ENCODE peak calls at places on chromosome 12, in five cellular contexts. M, N, Y, P and A are unnamed samples.

GRCh38 chr12:95763809-95764253 is 26.7 kb downstream of the NTN4 start:
- DNase-seq in M (peak; percentile 83), P (peak; percentile 82), Y (no peak), N (no peak), A (peak; percentile 40)

GRCh38 chr12:92144631-92145480 is 790 bp downstream of the BTG1 start:
- DNase-seq in N (peak; percentile 60), P (no peak), Y (peak; percentile 86), M (peak; percentile 89), A (peak; percentile 79)

GRCh38 chr12:116539905-116540482 is 19.2 kb upstream of the MAP1LC3B2 start:
- DNase-seq in N (no peak), P (no peak), M (no peak), Y (no peak), A (peak; percentile 35)

GRCh38 chr12:96652870-96653269 is 163.5 kb downstream of the CFAP54 start:
- DNase-seq in Y (no peak), P (no peak), N (no peak), M (no peak), A (no peak)

GRCh38 chr12:49537231-49537708 is 1.6 kb upstream of the KCNH3 start:
- DNase-seq in P (no peak), N (no peak), Y (peak; percentile 64), M (no peak), A (no peak)

GRCh38 chr12:16492240-16492639 is 113.7 kb downstream of the LMO3 start:
- DNase-seq in M (no peak), P (no peak), N (no peak), Y (no peak), A (no peak)

GRCh38 chr12:52189376-52190174 is 2.2 kb downstream of the KRT80 start:
- DNase-seq in Y (no peak), M (no peak), N (no peak), P (no peak), A (no peak)

GRCh38 chr12:114448618-114448933 is 42.6 kb upstream of the TBX5 start:
- DNase-seq in N (no peak), P (no peak), M (no peak), Y (no peak), A (no peak)

GRCh38 chr12:49652921-49653520 is 29.7 kb downstream of the PRPF40B start:
- DNase-seq in M (no peak), Y (peak; percentile 41), P (no peak), N (no peak), A (no peak)

GRCh38 chr12:52425466-52425865 is 8.7 kb downstream of the KRT75 start:
- DNase-seq in M (no peak), P (no peak), Y (no peak), N (no peak), A (no peak)

GRCh38 chr12:20527396-20528154 is 159.2 kb downstream of the PDE3A start:
- DNase-seq in Y (no peak), N (no peak), M (no peak), P (no peak), A (no peak)

GRCh38 chr12:67354966-67355365 is 85.8 kb downstream of the CAND1 start:
- DNase-seq in Y (no peak), P (no peak), M (no peak), N (no peak), A (no peak)

DNA sequence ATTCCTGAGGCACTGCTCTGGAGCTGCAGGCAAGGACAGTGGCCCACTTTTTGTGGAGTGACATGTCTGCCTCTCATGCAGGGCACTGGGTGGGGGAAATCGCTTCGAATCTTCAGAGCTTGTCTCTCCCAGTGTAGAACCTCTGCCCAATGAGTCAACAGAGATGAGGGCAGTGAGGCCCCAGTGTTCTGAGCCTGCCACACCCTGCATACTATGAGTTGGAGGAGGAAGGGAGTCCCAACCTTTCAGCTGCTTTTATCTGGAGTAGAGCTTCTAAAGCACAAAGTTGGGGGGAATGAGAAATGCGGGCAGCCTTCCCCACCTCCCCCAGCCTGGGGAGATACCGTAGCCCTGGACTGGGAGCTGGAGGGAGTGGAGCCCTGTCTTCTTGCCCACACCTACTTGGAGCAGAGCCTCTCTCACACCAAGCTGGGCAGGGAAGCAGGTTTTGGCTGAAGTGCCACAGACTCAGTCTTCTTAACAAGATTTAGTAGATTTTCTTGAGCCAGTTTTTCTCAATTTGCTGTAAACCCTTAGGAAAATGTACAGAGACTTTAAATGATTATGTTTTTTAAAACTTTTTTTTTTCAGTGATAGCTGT is 159.1 kb downstream of the ADGRD1 start:
- DNase-seq in N (no peak), P (no peak), Y (peak; percentile 61), M (no peak), A (no peak)
- H3K4me3 ChIP-seq in N (no peak overlapping the region), P (no peak overlapping the region), Y (no peak overlapping the region), M (no peak overlapping the region), A (no peak overlapping the region)

DNA sequence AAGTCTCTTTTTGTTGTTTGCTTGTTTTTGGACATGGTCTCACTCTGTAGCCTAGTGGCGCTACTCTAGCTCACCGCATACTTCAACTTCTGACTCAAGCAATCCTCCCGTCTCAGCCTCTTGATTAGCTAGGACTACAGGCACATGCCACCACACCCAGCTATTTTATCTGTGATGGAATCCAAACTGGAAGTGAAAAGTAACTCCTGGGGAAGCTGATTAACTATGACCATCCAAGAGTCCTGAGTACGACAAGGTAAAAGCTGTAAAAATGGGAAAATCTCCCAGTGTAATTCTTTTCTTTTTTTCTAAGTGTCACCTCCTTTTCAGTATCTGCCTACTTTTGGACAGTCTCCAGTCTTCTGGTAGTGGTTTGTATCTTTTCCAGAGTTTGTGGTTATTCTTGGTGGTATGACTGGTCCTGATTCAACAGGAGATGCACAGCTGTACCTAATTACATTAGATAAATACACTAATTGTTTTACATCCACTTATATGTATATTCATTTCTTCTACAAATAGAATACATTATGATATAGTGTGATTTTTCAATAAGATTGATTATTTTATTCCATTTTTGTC is 97.8 kb downstream of the SLC6A15 start:
- DNase-seq in Y (no peak), M (no peak), N (no peak), P (no peak), A (no peak)
- H3K27ac ChIP-seq in Y (no peak overlapping the region), M (no peak overlapping the region), N (no peak overlapping the region), P (no peak overlapping the region), A (no peak overlapping the region)

GRCh38 chr12:11743333-11743732 is 93.9 kb downstream of the ETV6 start:
- DNase-seq in M (no peak), Y (no peak), P (no peak), N (no peak), A (no peak)
- H3K4me3 ChIP-seq in M (no peak overlapping the region), Y (no peak overlapping the region), P (no peak overlapping the region), N (no peak overlapping the region), A (no peak overlapping the region)

GRCh38 chr12:119989619-119990381 is 764 bp downstream of the BICDL1 start:
- DNase-seq in Y (peak; percentile 94), M (peak; percentile 46), N (peak; percentile 64), P (no peak), A (peak; percentile 68)

GRCh38 chr12:119988440-119988787 is 622 bp upstream of the BICDL1 start:
- DNase-seq in Y (no peak), P (no peak), N (no peak), M (no peak), A (no peak)

GRCh38 chr12:119992129-119992705 is 3.2 kb downstream of the BICDL1 start:
- DNase-seq in Y (no peak), N (no peak), P (no peak), M (no peak), A (no peak)

GRCh38 chr12:119988788-119989618 is at the start of gene BICDL1:
- DNase-seq in Y (peak; percentile 80), N (peak; percentile 99), P (peak; percentile 38), M (peak; percentile 82), A (peak; percentile 97)

DNA sequence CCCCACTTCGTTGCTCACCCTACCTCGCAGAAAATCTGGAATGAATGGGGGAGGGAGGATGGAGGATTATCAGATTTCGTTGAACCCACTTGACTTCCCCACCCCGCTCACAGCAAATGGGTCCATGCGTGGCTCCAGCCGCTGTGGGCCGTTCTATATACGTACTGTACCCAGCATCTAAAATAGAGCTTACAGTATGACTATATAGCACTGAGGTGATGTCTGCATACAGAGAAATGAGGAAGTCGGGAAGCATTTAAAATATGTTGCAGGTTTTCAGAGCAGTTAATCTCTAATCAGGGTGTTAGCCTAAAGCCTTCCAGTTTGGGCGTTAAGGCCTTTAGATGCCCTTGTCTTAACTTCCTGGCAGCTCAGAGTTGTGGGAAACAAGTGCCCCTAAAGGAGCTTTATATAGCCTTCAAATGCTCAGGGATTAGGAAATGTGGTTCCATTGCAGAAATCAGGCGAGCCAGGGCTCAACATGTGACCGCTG is 1.4 kb downstream of the BICDL1 start:
- DNase-seq in Y (no peak), M (peak; percentile 66), N (no peak), P (no peak), A (no peak)
- H3K27ac ChIP-seq in Y (no peak overlapping the region), M (no peak overlapping the region), N (peak overlapping the region; percentile 17), P (no peak overlapping the region), A (no peak overlapping the region)

GRCh38 chr12:40770781-40771180 is 78.5 kb downstream of the CNTN1 start:
- DNase-seq in P (no peak), Y (no peak), M (no peak), N (no peak), A (no peak)

GRCh38 chr12:40769846-40770245 is 77.6 kb downstream of the CNTN1 start:
- DNase-seq in Y (no peak), N (no peak), M (no peak), P (no peak), A (no peak)

GRCh38 chr12:40768125-40768864 is 76.1 kb downstream of the CNTN1 start:
- DNase-seq in Y (no peak), N (no peak), M (no peak), P (no peak), A (no peak)
- H3K4me3 ChIP-seq in Y (no peak overlapping the region), N (no peak overlapping the region), M (no peak overlapping the region), P (no peak overlapping the region), A (no peak overlapping the region)

GRCh38 chr12:55745361-55746146 is 2.6 kb downstream of the GDF11 start:
- DNase-seq in P (no peak), M (no peak), N (no peak), Y (no peak), A (no peak)

GRCh38 chr12:55743131-55743921 is 404 bp downstream of the GDF11 start:
- DNase-seq in N (peak; percentile 46), M (peak; percentile 60), Y (peak; percentile 87), P (no peak), A (peak; percentile 66)

GRCh38 chr12:55746147-55746912 is 3.4 kb downstream of the GDF11 start:
- DNase-seq in P (no peak), Y (no peak), M (no peak), N (no peak), A (no peak)

GRCh38 chr12:55742719-55743130 is at the start of gene GDF11:
- DNase-seq in P (no peak), M (peak; percentile 49), Y (peak; percentile 93), N (peak; percentile 61), A (peak; percentile 52)

GRCh38 chr12:55743967-55744931 is 1.3 kb downstream of the GDF11 start:
- DNase-seq in Y (no peak), N (no peak), M (no peak), P (no peak), A (no peak)
- H3K27ac ChIP-seq in Y (no peak overlapping the region), N (peak overlapping the region; percentile 56), M (no peak overlapping the region), P (no peak overlapping the region), A (peak overlapping the region; percentile 12)